ENCODE peak calls at places on chromosomes 7 and 10, in nine cellular contexts. K is body of pancreas, N is fibroblast of mammary gland, G is endothelial cell, E is H9, A is GM13977, C is left lobe of liver, J is colonic mucosa, U is NCI-H1694. W is an unnamed sample.

GRCh38 chr7:137325927-137326326 is 17.6 kb downstream of the PTN start:
- DNase-seq in K (no peak), N (no peak), U (no peak), G (no peak), E (no peak), J (no peak), A (no peak), C (no peak), W (no peak)

GRCh38 chr7:47356261-47356660 is 225.7 kb downstream of the TNS3 start:
- DNase-seq in G (no peak), N (no peak), J (no peak), C (no peak), K (no peak), A (no peak), U (no peak), E (no peak), W (no peak)

GRCh38 chr7:24734306-24734705 is 23.0 kb downstream of the GSDME start:
- DNase-seq in A (no peak), U (no peak), E (no peak), N (no peak), J (no peak), K (no peak), C (no peak), G (no peak), W (no peak)

GRCh38 chr10:50332108-50332846 is 81.0 kb upstream of the ASAH2 start:
- DNase-seq in C (no peak), E (no peak), U (no peak), N (no peak), G (no peak), J (no peak), K (no peak), A (no peak), W (no peak)

GRCh38 chr10:117271427-117271826 is 30.5 kb downstream of the SLC18A2 start:
- DNase-seq in E (no peak), K (no peak), G (no peak), J (no peak), C (no peak), U (no peak), N (peak), A (no peak), W (peak)

GRCh38 chr10:126240483-126240882 is 147.8 kb downstream of the ADAM12 start:
- DNase-seq in U (no peak), C (no peak), J (no peak), G (no peak), K (no peak), A (no peak), E (no peak), N (no peak), W (no peak)

GRCh38 chr7:7672545-7673239 is 32.1 kb downstream of the UMAD1 start:
- DNase-seq in E (no peak), J (no peak), U (no peak), A (no peak), K (no peak), N (no peak), G (no peak), C (no peak), W (no peak)

GRCh38 chr7:129282865-129283264 is 58.0 kb downstream of the AHCYL2 start:
- DNase-seq in A (no peak), G (no peak), U (no peak), C (no peak), J (no peak), K (no peak), E (no peak), N (no peak), W (no peak)

GRCh38 chr10:95445223-95445836 is 115.8 kb downstream of the SORBS1 start:
- DNase-seq in E (no peak), K (peak), G (no peak), A (no peak), U (no peak), C (peak), J (peak), N (peak), W (peak)

GRCh38 chr7:21938463-21938862 is 7.2 kb downstream of the CDCA7L start:
- DNase-seq in G (no peak), K (no peak), E (no peak), A (no peak), N (no peak), C (no peak), J (no peak), U (no peak), W (no peak)

GRCh38 chr10:48481385-48481784 is 123.5 kb downstream of the ARHGAP22 start:
- DNase-seq in C (peak), J (no peak), U (no peak), E (no peak), N (no peak), G (no peak), A (no peak), K (no peak), W (no peak)

GRCh38 chr7:125390866-125391265 is 461.2 kb upstream of the POT1 start:
- DNase-seq in C (no peak), K (no peak), E (no peak), A (no peak), N (no peak), J (no peak), G (no peak), U (no peak), W (no peak)

GRCh38 chr10:133071801-133072595 is 15.7 kb upstream of the ADGRA1 start:
- DNase-seq in E (peak), A (no peak), N (no peak), U (no peak), J (no peak), G (no peak), C (no peak), K (no peak), W (no peak)

GRCh38 chr7:77727936-77728701 is 31.9 kb downstream of the RSBN1L start:
- DNase-seq in G (peak), U (peak), N (peak), K (no peak), J (no peak), A (no peak), C (no peak), E (peak), W (no peak)

GRCh38 chr7:101156866-101157589 is 2.8 kb downstream of the AP1S1 start:
- DNase-seq in J (peak), K (no peak), N (no peak), G (no peak), C (no peak), U (no peak), A (no peak), E (peak), W (no peak)

GRCh38 chr7:81751619-81752317 is 18.1 kb downstream of the HGF start:
- DNase-seq in A (no peak), U (no peak), G (no peak), E (no peak), K (no peak), N (no peak), C (no peak), J (no peak), W (no peak)

GRCh38 chr7:98211676-98212531 is 665 bp downstream of the BHLHA15 start:
- DNase-seq in U (no peak), C (peak), N (no peak), G (no peak), A (peak), K (peak), E (peak), J (no peak), W (no peak)

GRCh38 chr10:930415-931325 is 835 bp downstream of the LARP4B start:
- DNase-seq in J (peak), G (peak), N (peak), K (peak), C (peak), A (no peak), U (no peak), E (peak), W (peak)

GRCh38 chr7:151794508-151795167 is 82.3 kb downstream of the PRKAG2 start:
- DNase-seq in E (no peak), N (no peak), G (no peak), A (no peak), K (no peak), U (no peak), C (no peak), J (no peak), W (peak)

GRCh38 chr7:264541-265191 is 25.3 kb upstream of the FOXL3 start:
- DNase-seq in K (peak), E (no peak), J (peak), A (no peak), G (no peak), N (peak), U (no peak), C (no peak), W (no peak)

GRCh38 chr10:110208614-110209398 is 1.4 kb downstream of the MXI1 start:
- DNase-seq in G (no peak), E (no peak), N (peak), J (peak), K (peak), A (peak), C (no peak), U (no peak), W (peak)

GRCh38 chr10:34656676-34657075 is 158.4 kb downstream of the PARD3 start:
- DNase-seq in G (no peak), U (peak), A (no peak), J (no peak), C (no peak), K (no peak), E (no peak), N (no peak), W (no peak)

GRCh38 chr7:119999743-120000475 is 273.1 kb upstream of the KCND2 start:
- DNase-seq in A (no peak), U (no peak), G (no peak), E (no peak), J (no peak), N (no peak), K (no peak), C (no peak), W (peak)

GRCh38 chr7:25597881-25598456 is 369.7 kb upstream of the NPVF start:
- DNase-seq in C (peak), K (peak), J (no peak), U (no peak), N (no peak), E (no peak), A (no peak), G (no peak), W (no peak)

GRCh38 chr10:82759050-82759449 is 884.1 kb downstream of the NRG3 start:
- DNase-seq in A (no peak), J (no peak), G (no peak), C (no peak), N (no peak), K (no peak), E (no peak), U (no peak), W (no peak)

GRCh38 chr10:61211468-61211867 is 241.7 kb downstream of the TMEM26 start:
- DNase-seq in J (no peak), A (no peak), N (no peak), C (no peak), K (no peak), E (no peak), G (no peak), U (no peak), W (no peak)

W was measured in HT1080.